ENCODE peak calls at places on chromosomes 11 and 22, in five cellular contexts. P is cardiac muscle cell, M is foreskin fibroblast, H is tibial artery, V is esophagus squamous epithelium. N is an unnamed sample.

GRCh38 chr11:114563077-114563476 is 3.4 kb upstream of the NXPE1 start:
- DNase-seq in M (peak), V (no peak), P (no peak), H (no peak), N (peak)

GRCh38 chr22:47201996-47202818 is 439.8 kb downstream of the TBC1D22A start:
- DNase-seq in V (no peak), M (no peak), H (no peak), P (no peak), N (no peak)

GRCh38 chr11:3609416-3610265 is 32.2 kb downstream of the ART5 start:
- DNase-seq in M (peak), H (no peak), P (peak), V (no peak), N (peak)

GRCh38 chr11:72738199-72739141 is 13.7 kb downstream of the ARAP1 start:
- DNase-seq in P (no peak), M (peak), V (peak), H (no peak), N (peak)

GRCh38 chr11:116513894-116514293 is 258.9 kb downstream of the BUD13 start:
- DNase-seq in V (no peak), P (peak), M (peak), H (no peak), N (peak)

GRCh38 chr11:2547806-2548205 is 103.0 kb downstream of the KCNQ1 start:
- DNase-seq in M (no peak), V (no peak), H (no peak), P (no peak), N (no peak)

GRCh38 chr11:120801801-120802689 is 221.9 kb upstream of the TBCEL start:
- DNase-seq in P (peak), V (no peak), H (peak), M (peak), N (peak)

GRCh38 chr11:67314218-67314617 is 10.9 kb downstream of the SSH3 start:
- DNase-seq in P (no peak), V (no peak), H (no peak), M (no peak), N (no peak)

GRCh38 chr11:102420547-102420946 is 32.0 kb downstream of the TMEM123 start:
- DNase-seq in H (no peak), V (no peak), M (no peak), P (no peak), N (no peak)

GRCh38 chr22:27435839-27436581 is 365.5 kb downstream of the MN1 start:
- DNase-seq in P (peak), V (no peak), H (peak), M (peak), N (peak)

GRCh38 chr22:39364646-39365405 is 15.0 kb downstream of the SYNGR1 start:
- DNase-seq in V (no peak), P (no peak), H (no peak), M (peak), N (no peak)

GRCh38 chr11:14336507-14337503 is 22.2 kb downstream of the RRAS2 start:
- DNase-seq in H (no peak), V (no peak), M (peak), P (no peak), N (peak)

GRCh38 chr22:24400726-24401596 is 26.4 kb upstream of the ADORA2A start:
- DNase-seq in V (no peak), M (peak), H (no peak), P (no peak), N (peak)

GRCh38 chr11:82869657-82870056 is 30.6 kb downstream of the PRCP start:
- DNase-seq in P (no peak), M (peak), V (no peak), H (peak), N (peak)

GRCh38 chr22:36461665-36462474 is 19.6 kb downstream of the TXN2 start:
- DNase-seq in V (no peak), P (peak), H (no peak), M (peak), N (peak)

GRCh38 chr22:47550524-47551437 is 788.3 kb downstream of the TBC1D22A start:
- DNase-seq in M (no peak), H (no peak), V (no peak), P (no peak), N (no peak)

GRCh38 chr11:78192223-78192719 is 3.6 kb downstream of the USP35 start:
- DNase-seq in P (no peak), H (no peak), M (no peak), V (no peak), N (no peak)

GRCh38 chr11:58866788-58867187 is 22.3 kb upstream of the GLYATL2 start:
- DNase-seq in M (peak), H (no peak), V (no peak), P (no peak), N (no peak)

GRCh38 chr11:37812281-37812880 is 1214.3 kb upstream of the RAG2 start:
- DNase-seq in M (no peak), V (no peak), P (no peak), H (no peak), N (no peak)

GRCh38 chr11:69141742-69142141 is 14.0 kb upstream of the SMIM38 start:
- DNase-seq in H (no peak), P (no peak), M (no peak), V (no peak), N (no peak)

GRCh38 chr11:65776196-65776595 is 4.6 kb downstream of the AP5B1 start:
- DNase-seq in H (no peak), M (peak), V (no peak), P (no peak), N (peak)

GRCh38 chr22:30430933-30431332 is 5.4 kb downstream of the MTFP1 start:
- DNase-seq in V (no peak), H (no peak), P (no peak), M (no peak), N (no peak)
- TF ChIP-seq CTCF in V (no peak), H (no peak), P (no peak), M (no peak), N (no peak)

GRCh38 chr11:128888034-128888985 is 2.8 kb upstream of the KCNJ5 start:
- DNase-seq in H (no peak), V (no peak), P (no peak), M (no peak), N (no peak)
- H3K4me3 ChIP-seq in H (no peak), V (no peak), P (no peak), M (no peak), N (no peak)

GRCh38 chr11:36775157-36775556 is 177.1 kb upstream of the RAG2 start:
- DNase-seq in H (no peak), P (no peak), M (peak), V (no peak), N (no peak)
- TF ChIP-seq CTCF in H (no peak), P (no peak), M (no peak), V (no peak), N (no peak)

GRCh38 chr11:35170503-35170902 is 31.5 kb downstream of the CD44 start:
- DNase-seq in P (no peak), H (no peak), M (no peak), V (no peak), N (peak)

GRCh38 chr11:35174666-35175065 is 35.7 kb downstream of the CD44 start:
- DNase-seq in P (no peak), V (no peak), M (peak), H (no peak), N (peak)

GRCh38 chr11:35171226-35171625 is 32.3 kb downstream of the CD44 start:
- DNase-seq in P (no peak), V (no peak), M (no peak), H (no peak), N (no peak)

GRCh38 chr11:35173011-35173511 is 34.1 kb downstream of the CD44 start:
- DNase-seq in V (no peak), M (peak), H (peak), P (no peak), N (peak)

GRCh38 chr11:35173620-35174278 is 34.8 kb downstream of the CD44 start:
- DNase-seq in M (no peak), V (no peak), P (no peak), H (no peak), N (no peak)
- H3K4me3 ChIP-seq in M (no peak), V (no peak), P (no peak), H (no peak), N (no peak)

GRCh38 chr11:63592975-63593395 is 21.2 kb downstream of the PLAAT3 start:
- DNase-seq in M (peak), P (no peak), H (no peak), V (no peak), N (peak)
- TF ChIP-seq CTCF in M (peak), P (peak), H (peak), V (no peak), N (peak)

GRCh38 chr22:50184004-50184461 is 1.7 kb upstream of the TRABD start:
- DNase-seq in M (peak), V (no peak), P (peak), H (peak), N (peak)

GRCh38 chr22:50185384-50186087 is at the start of gene TRABD:
- DNase-seq in H (peak), M (peak), P (peak), V (no peak), N (peak)

GRCh38 chr22:50182176-50183081 is 3.3 kb upstream of the TRABD start:
- DNase-seq in P (no peak), V (no peak), M (no peak), H (no peak), N (no peak)

GRCh38 chr22:50184541-50185383 is 951 bp upstream of the TRABD start:
- DNase-seq in H (no peak), P (no peak), V (no peak), M (peak), N (no peak)

GRCh38 chr22:50183141-50183971 is 2.4 kb upstream of the TRABD start:
- DNase-seq in V (no peak), P (no peak), H (no peak), M (no peak), N (no peak)
- H3K4me3 ChIP-seq in V (no peak), P (no peak), H (no peak), M (no peak), N (no peak)

DNA sequence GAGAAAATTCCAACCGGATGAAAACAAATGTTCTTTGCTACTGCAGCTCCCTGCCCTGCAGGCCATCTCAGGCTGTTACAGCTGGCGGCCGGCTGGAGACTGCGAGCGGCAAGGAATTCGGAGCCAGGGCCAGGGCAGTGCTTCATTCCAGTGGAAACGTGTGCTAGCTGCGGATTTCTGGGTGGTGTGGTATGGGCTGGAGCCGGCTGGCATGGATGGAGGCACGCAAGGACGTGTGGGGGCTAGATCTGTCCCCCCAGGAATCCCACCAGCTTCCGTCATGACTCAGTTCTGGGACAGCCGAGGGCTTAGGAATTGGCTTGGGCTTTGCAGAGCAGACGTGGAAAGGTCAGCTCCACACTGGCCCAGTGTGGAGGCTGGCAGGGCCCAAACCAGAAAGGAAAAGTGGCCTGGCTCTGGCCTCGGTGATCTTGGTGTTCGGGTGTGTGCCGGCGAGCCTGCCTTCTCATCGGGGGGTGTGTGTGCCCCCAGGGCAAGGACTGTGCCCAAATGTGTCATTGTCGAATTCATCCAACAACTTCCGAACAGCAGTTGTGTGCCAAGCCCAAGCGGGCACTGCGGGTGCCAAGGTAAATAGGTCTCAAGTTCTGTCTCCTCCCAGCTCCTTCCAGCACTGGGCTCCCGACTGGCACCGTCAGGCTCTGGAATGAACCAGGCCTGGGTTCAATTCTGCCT is 48.1 kb upstream of the SHISAL1 start:
- DNase-seq in V (no peak), P (no peak), H (peak), M (peak), N (peak)
- TF ChIP-seq CTCF in V (no peak), P (peak), H (peak), M (peak), N (peak)

GRCh38 chr22:44642096-44642644 is 59.8 kb upstream of the PRR5 start:
- DNase-seq in M (no peak), H (no peak), V (no peak), P (no peak), N (no peak)
- H3K4me3 ChIP-seq in M (no peak), H (no peak), V (no peak), P (no peak), N (no peak)